ENCODE peak calls at places on chromosomes 3 and 15, in five cellular contexts. One of them, this sample, is unnamed.

GRCh38 chr3:46296826-46297225 is 54.6 kb downstream of the CCR3 start:
- DNase-seq in dorsolateral prefrontal cortex: no peak
- DNase-seq in NCI-H1092 treated with DMSO at 0.1 percent for 48 hours: no peak
- DNase-seq in OCI-M1: no peak
- DNase-seq in SW480: no peak
- DNase-seq in this sample: no peak

GRCh38 chr3:117184574-117184973 is 475.0 kb downstream of the TUSC7 start:
- DNase-seq in SW480: no peak
- DNase-seq in dorsolateral prefrontal cortex: no peak
- DNase-seq in NCI-H1092 treated with DMSO at 0.1 percent for 48 hours: no peak
- DNase-seq in OCI-M1: no peak
- DNase-seq in this sample: no peak

GRCh38 chr15:58340176-58340575 is 91.6 kb upstream of the LIPC start:
- DNase-seq in NCI-H1092 treated with DMSO at 0.1 percent for 48 hours: no peak
- DNase-seq in dorsolateral prefrontal cortex: no peak
- DNase-seq in OCI-M1: no peak
- DNase-seq in SW480: no peak
- DNase-seq in this sample: no peak

GRCh38 chr3:166444336-166444735 is 607.1 kb upstream of the BCHE start:
- DNase-seq in OCI-M1: no peak
- DNase-seq in dorsolateral prefrontal cortex: no peak
- DNase-seq in SW480: no peak
- DNase-seq in NCI-H1092 treated with DMSO at 0.1 percent for 48 hours: no peak
- DNase-seq in this sample: no peak

GRCh38 chr15:76335851-76336253 is 721 bp upstream of the ISL2 start:
- DNase-seq in OCI-M1: peak
- DNase-seq in NCI-H1092 treated with DMSO at 0.1 percent for 48 hours: no peak
- DNase-seq in dorsolateral prefrontal cortex: no peak
- DNase-seq in SW480: peak
- DNase-seq in this sample: no peak

GRCh38 chr3:173957646-173958045 is 560.1 kb downstream of the NLGN1 start:
- DNase-seq in SW480: no peak
- DNase-seq in dorsolateral prefrontal cortex: peak
- DNase-seq in NCI-H1092 treated with DMSO at 0.1 percent for 48 hours: no peak
- DNase-seq in OCI-M1: no peak
- DNase-seq in this sample: no peak

GRCh38 chr15:84748274-84749110 is at the start of gene ZNF592:
- DNase-seq in dorsolateral prefrontal cortex: peak
- DNase-seq in OCI-M1: peak
- DNase-seq in NCI-H1092 treated with DMSO at 0.1 percent for 48 hours: peak
- DNase-seq in SW480: peak
- DNase-seq in this sample: peak

GRCh38 chr3:49158792-49159191 is 7.3 kb downstream of the CCDC71 start:
- DNase-seq in NCI-H1092 treated with DMSO at 0.1 percent for 48 hours: no peak
- DNase-seq in OCI-M1: no peak
- DNase-seq in dorsolateral prefrontal cortex: no peak
- DNase-seq in SW480: no peak
- DNase-seq in this sample: no peak

GRCh38 chr3:81485444-81485865 is 276.0 kb downstream of the GBE1 start:
- DNase-seq in dorsolateral prefrontal cortex: no peak
- DNase-seq in OCI-M1: no peak
- DNase-seq in SW480: no peak
- DNase-seq in NCI-H1092 treated with DMSO at 0.1 percent for 48 hours: no peak
- DNase-seq in this sample: peak

GRCh38 chr3:70829101-70829500 is 516.7 kb upstream of the MDFIC2 start:
- DNase-seq in dorsolateral prefrontal cortex: no peak
- DNase-seq in SW480: no peak
- DNase-seq in NCI-H1092 treated with DMSO at 0.1 percent for 48 hours: no peak
- DNase-seq in OCI-M1: no peak
- DNase-seq in this sample: peak

GRCh38 chr3:127525373-127525772 is 65.2 kb downstream of the TPRA1 start:
- DNase-seq in dorsolateral prefrontal cortex: peak
- DNase-seq in NCI-H1092 treated with DMSO at 0.1 percent for 48 hours: no peak
- DNase-seq in OCI-M1: no peak
- DNase-seq in SW480: peak
- DNase-seq in this sample: no peak

GRCh38 chr15:72796515-72797337 is 13.2 kb upstream of the ADPGK start:
- DNase-seq in OCI-M1: peak
- DNase-seq in NCI-H1092 treated with DMSO at 0.1 percent for 48 hours: peak
- DNase-seq in dorsolateral prefrontal cortex: peak
- DNase-seq in SW480: peak
- DNase-seq in this sample: no peak

GRCh38 chr15:86002444-86002843 is 77.2 kb upstream of the AGBL1 start:
- DNase-seq in SW480: no peak
- DNase-seq in dorsolateral prefrontal cortex: no peak
- DNase-seq in OCI-M1: no peak
- DNase-seq in NCI-H1092 treated with DMSO at 0.1 percent for 48 hours: no peak
- DNase-seq in this sample: no peak

GRCh38 chr3:41698931-41699330 is 263.0 kb downstream of the ULK4 start:
- DNase-seq in SW480: no peak
- DNase-seq in NCI-H1092 treated with DMSO at 0.1 percent for 48 hours: no peak
- DNase-seq in OCI-M1: no peak
- DNase-seq in dorsolateral prefrontal cortex: no peak
- DNase-seq in this sample: no peak

GRCh38 chr3:188827593-188827992 is 344.2 kb upstream of the TPRG1 start:
- DNase-seq in OCI-M1: no peak
- DNase-seq in SW480: no peak
- DNase-seq in NCI-H1092 treated with DMSO at 0.1 percent for 48 hours: no peak
- DNase-seq in dorsolateral prefrontal cortex: no peak
- DNase-seq in this sample: no peak

GRCh38 chr3:197539651-197540051 is 16.1 kb downstream of the BDH1 start:
- DNase-seq in NCI-H1092 treated with DMSO at 0.1 percent for 48 hours: no peak
- DNase-seq in OCI-M1: no peak
- DNase-seq in dorsolateral prefrontal cortex: no peak
- DNase-seq in SW480: no peak
- DNase-seq in this sample: no peak

GRCh38 chr3:61864886-61865285 is 303.5 kb downstream of the PTPRG start:
- DNase-seq in dorsolateral prefrontal cortex: no peak
- DNase-seq in SW480: no peak
- DNase-seq in NCI-H1092 treated with DMSO at 0.1 percent for 48 hours: no peak
- DNase-seq in OCI-M1: no peak
- DNase-seq in this sample: no peak

GRCh38 chr3:179037361-179037760 is 34.2 kb downstream of the ZMAT3 start:
- DNase-seq in dorsolateral prefrontal cortex: peak
- DNase-seq in NCI-H1092 treated with DMSO at 0.1 percent for 48 hours: no peak
- DNase-seq in SW480: peak
- DNase-seq in OCI-M1: no peak
- DNase-seq in this sample: no peak

GRCh38 chr3:58260733-58261132 is 23.1 kb downstream of the ABHD6 start:
- DNase-seq in SW480: peak
- DNase-seq in dorsolateral prefrontal cortex: no peak
- DNase-seq in NCI-H1092 treated with DMSO at 0.1 percent for 48 hours: no peak
- DNase-seq in OCI-M1: no peak
- DNase-seq in this sample: no peak

GRCh38 chr15:94638183-94638582 is 406.8 kb downstream of the MCTP2 start:
- DNase-seq in NCI-H1092 treated with DMSO at 0.1 percent for 48 hours: no peak
- DNase-seq in SW480: no peak
- DNase-seq in OCI-M1: no peak
- DNase-seq in dorsolateral prefrontal cortex: no peak
- DNase-seq in this sample: no peak

GRCh38 chr3:69428657-69429255 is 42.9 kb upstream of the FRMD4B start:
- DNase-seq in NCI-H1092 treated with DMSO at 0.1 percent for 48 hours: no peak
- DNase-seq in dorsolateral prefrontal cortex: no peak
- DNase-seq in SW480: no peak
- DNase-seq in OCI-M1: no peak
- DNase-seq in this sample: no peak

GRCh38 chr15:36755341-36755740 is 175.9 kb downstream of the CDIN1 start:
- DNase-seq in dorsolateral prefrontal cortex: no peak
- DNase-seq in NCI-H1092 treated with DMSO at 0.1 percent for 48 hours: peak
- DNase-seq in OCI-M1: no peak
- DNase-seq in SW480: no peak
- DNase-seq in this sample: no peak

GRCh38 chr15:58453931-58454793 is 22.4 kb downstream of the LIPC start:
- DNase-seq in OCI-M1: peak
- DNase-seq in dorsolateral prefrontal cortex: no peak
- DNase-seq in NCI-H1092 treated with DMSO at 0.1 percent for 48 hours: no peak
- DNase-seq in SW480: no peak
- DNase-seq in this sample: no peak

GRCh38 chr3:15081960-15082664 is 16.8 kb downstream of the RBSN start:
- DNase-seq in NCI-H1092 treated with DMSO at 0.1 percent for 48 hours: no peak
- DNase-seq in OCI-M1: no peak
- DNase-seq in dorsolateral prefrontal cortex: no peak
- DNase-seq in SW480: peak
- DNase-seq in this sample: no peak

GRCh38 chr15:58409861-58410260 is 21.9 kb upstream of the LIPC start:
- DNase-seq in OCI-M1: peak
- DNase-seq in NCI-H1092 treated with DMSO at 0.1 percent for 48 hours: no peak
- DNase-seq in dorsolateral prefrontal cortex: no peak
- DNase-seq in SW480: no peak
- DNase-seq in this sample: no peak

GRCh38 chr15:38879909-38880471 is 315.4 kb upstream of the RASGRP1 start:
- DNase-seq in NCI-H1092 treated with DMSO at 0.1 percent for 48 hours: no peak
- DNase-seq in OCI-M1: no peak
- DNase-seq in SW480: no peak
- DNase-seq in dorsolateral prefrontal cortex: no peak
- DNase-seq in this sample: no peak

GRCh38 chr15:46576611-46577010 is 941.8 kb downstream of the SQOR start:
- DNase-seq in SW480: peak
- DNase-seq in OCI-M1: no peak
- DNase-seq in dorsolateral prefrontal cortex: no peak
- DNase-seq in NCI-H1092 treated with DMSO at 0.1 percent for 48 hours: no peak
- DNase-seq in this sample: no peak

GRCh38 chr3:123749716-123750115 is 134.4 kb downstream of the MYLK start:
- DNase-seq in dorsolateral prefrontal cortex: no peak
- DNase-seq in OCI-M1: no peak
- DNase-seq in NCI-H1092 treated with DMSO at 0.1 percent for 48 hours: no peak
- DNase-seq in SW480: no peak
- DNase-seq in this sample: no peak

GRCh38 chr3:142888484-142889262 is at the start of gene PCOLCE2:
- DNase-seq in SW480: peak
- DNase-seq in NCI-H1092 treated with DMSO at 0.1 percent for 48 hours: peak
- DNase-seq in dorsolateral prefrontal cortex: no peak
- DNase-seq in OCI-M1: no peak
- DNase-seq in this sample: no peak

GRCh38 chr3:66350601-66351000 is 129.8 kb downstream of the SLC25A26 start:
- DNase-seq in dorsolateral prefrontal cortex: no peak
- DNase-seq in SW480: no peak
- DNase-seq in OCI-M1: no peak
- DNase-seq in NCI-H1092 treated with DMSO at 0.1 percent for 48 hours: no peak
- DNase-seq in this sample: no peak

GRCh38 chr3:29751647-29752263 is 470.9 kb downstream of the RBMS3 start:
- DNase-seq in NCI-H1092 treated with DMSO at 0.1 percent for 48 hours: no peak
- DNase-seq in OCI-M1: no peak
- DNase-seq in dorsolateral prefrontal cortex: no peak
- DNase-seq in SW480: no peak
- DNase-seq in this sample: no peak

GRCh38 chr15:39466428-39466827 is 114.5 kb upstream of the THBS1 start:
- DNase-seq in OCI-M1: no peak
- DNase-seq in dorsolateral prefrontal cortex: no peak
- DNase-seq in NCI-H1092 treated with DMSO at 0.1 percent for 48 hours: no peak
- DNase-seq in SW480: no peak
- DNase-seq in this sample: peak

GRCh38 chr3:127803619-127804018 is 18.7 kb downstream of the MGLL start:
- DNase-seq in SW480: peak
- DNase-seq in dorsolateral prefrontal cortex: no peak
- DNase-seq in OCI-M1: no peak
- DNase-seq in NCI-H1092 treated with DMSO at 0.1 percent for 48 hours: no peak
- DNase-seq in this sample: no peak

GRCh38 chr3:38084019-38084968 is 45.3 kb downstream of the DLEC1 start:
- DNase-seq in SW480: peak
- DNase-seq in NCI-H1092 treated with DMSO at 0.1 percent for 48 hours: no peak
- DNase-seq in OCI-M1: no peak
- DNase-seq in dorsolateral prefrontal cortex: no peak
- DNase-seq in this sample: no peak

GRCh38 chr15:79418693-79419279 is 13.3 kb upstream of the MINAR1 start:
- DNase-seq in dorsolateral prefrontal cortex: peak
- DNase-seq in OCI-M1: no peak
- DNase-seq in SW480: no peak
- DNase-seq in NCI-H1092 treated with DMSO at 0.1 percent for 48 hours: no peak
- DNase-seq in this sample: no peak

This sample was measured in ascending aorta.